ENCODE peak calls at places on chromosomes 6 and 20, in six cellular contexts. I is Peyer's patch, Z is ureter, T is T-helper 2 cell, S is epithelial cell of esophagus, K is transverse colon. V is an unnamed sample.

GRCh38 chr6:158752613-158753012 is 66.6 kb downstream of the EZR start:
- DNase-seq in I (no peak), K (no peak), T (no peak), Z (no peak), S (no peak), V (peak; percentile 21)

GRCh38 chr6:69631552-69632346 is 165.1 kb downstream of the LMBRD1 start:
- DNase-seq in I (no peak), K (no peak), T (peak; percentile 42), Z (no peak), S (no peak), V (no peak)

GRCh38 chr6:45971287-45971686 is 44.4 kb downstream of the CLIC5 start:
- DNase-seq in T (no peak), K (no peak), Z (no peak), I (no peak), S (no peak), V (no peak)

GRCh38 chr20:23164176-23164601 is 78.1 kb upstream of the CD93 start:
- DNase-seq in S (no peak), I (peak; percentile 79), Z (peak; percentile 41), K (peak; percentile 71), T (no peak), V (no peak)

GRCh38 chr20:52031574-52032303 is 159.8 kb downstream of the ZFP64 start:
- DNase-seq in S (no peak), Z (no peak), I (peak; percentile 54), K (peak; percentile 38), T (peak; percentile 63), V (peak; percentile 90)

GRCh38 chr6:7918403-7918802 is 7.8 kb upstream of the TXNDC5 start:
- DNase-seq in T (no peak), K (no peak), Z (no peak), S (no peak), I (no peak), V (no peak)

GRCh38 chr6:131946404-131946991 is 4.7 kb downstream of the CCN2 start:
- DNase-seq in K (no peak), S (no peak), I (no peak), Z (no peak), T (no peak), V (peak; percentile 68)

GRCh38 chr20:51462566-51463276 is 79.8 kb downstream of the NFATC2 start:
- DNase-seq in Z (peak; percentile 83), I (peak; percentile 69), S (no peak), K (peak; percentile 55), T (no peak), V (peak; percentile 80)

GRCh38 chr6:116682334-116682712 is 1.3 kb downstream of the KPNA5 start:
- DNase-seq in I (no peak), K (no peak), T (peak; percentile 83), S (peak; percentile 52), Z (no peak), V (peak; percentile 81)

GRCh38 chr20:4022386-4023350 is 7.3 kb upstream of the RNF24 start:
- DNase-seq in Z (no peak), T (no peak), K (no peak), S (no peak), I (no peak), V (peak; percentile 50)

GRCh38 chr6:43052842-43053544 is 658 bp downstream of the CUL7 start:
- DNase-seq in S (peak; percentile 21), K (peak; percentile 21), T (peak; percentile 43), I (no peak), Z (peak; percentile 55), V (peak; percentile 29)

GRCh38 chr20:33733654-33734576 is 2.1 kb downstream of the ZNF341 start:
- DNase-seq in K (peak; percentile 69), S (peak; percentile 63), I (peak; percentile 78), Z (no peak), T (no peak), V (peak; percentile 64)

GRCh38 chr20:16490696-16491095 is 82.6 kb downstream of the KIF16B start:
- DNase-seq in I (no peak), Z (no peak), T (no peak), K (no peak), S (no peak), V (peak; percentile 27)

V was measured in fibroblast of lung.